ENCODE peak calls at places on chromosomes 7 and 10, in four cellular contexts. A is cardiac muscle cell, M is OCI-LY7, Q is astrocyte. R is an unnamed sample.

GRCh38 chr7:25189197-25189596 is 39.1 kb downstream of the NPVF start:
- DNase-seq in Q (no peak), A (no peak), M (no peak), R (no peak)

GRCh38 chr10:2861632-2862210 is 205.6 kb upstream of the PFKP start:
- DNase-seq in M (no peak), Q (no peak), A (peak; percentile 13), R (no peak)

GRCh38 chr10:59335497-59335896 is 26.9 kb downstream of the FAM13C start:
- DNase-seq in A (no peak), Q (no peak), M (no peak), R (no peak)

GRCh38 chr10:70756710-70757360 is 28.3 kb downstream of the TBATA start:
- DNase-seq in A (no peak), Q (peak; percentile 30), M (no peak), R (no peak)

GRCh38 chr7:136956232-136956631 is 87.8 kb downstream of the CHRM2 start:
- DNase-seq in Q (peak; percentile 84), M (no peak), A (no peak), R (no peak)

GRCh38 chr10:7794627-7795026 is 6.7 kb downstream of the ATP5F1C start:
- DNase-seq in A (no peak), Q (no peak), M (no peak), R (no peak)

GRCh38 chr7:121562274-121562673 is 166.2 kb upstream of the FAM3C start:
- DNase-seq in A (no peak), M (no peak), Q (peak; percentile 42), R (no peak)

GRCh38 chr10:12638103-12638502 is 288.8 kb downstream of the CAMK1D start:
- DNase-seq in Q (peak; percentile 41), M (no peak), A (no peak), R (no peak)

GRCh38 chr7:70072220-70072619 is 473.9 kb downstream of the AUTS2 start:
- DNase-seq in M (no peak), Q (peak; percentile 88), A (peak; percentile 87), R (no peak)

GRCh38 chr7:155881471-155882350 is 69.4 kb upstream of the SHH start:
- DNase-seq in A (no peak), Q (no peak), M (no peak), R (no peak)

GRCh38 chr7:141698247-141699015 is 3.5 kb downstream of the DENND11 start:
- DNase-seq in A (no peak), Q (no peak), M (no peak), R (no peak)
- H3K4me1 ChIP-seq in A (peaks cover 19% of the 10 kb centered on the region), Q (peaks cover 23% of the 10 kb centered on the region), M (peaks cover 9% of the 10 kb centered on the region), R (peaks cover 7% of the 10 kb centered on the region)

GRCh38 chr7:64516451-64516850 is 46.4 kb downstream of the ZNF680 start:
- DNase-seq in M (no peak), Q (peak; percentile 16), A (no peak), R (no peak)

GRCh38 chr7:64515330-64515729 is 47.5 kb downstream of the ZNF680 start:
- DNase-seq in M (no peak), A (no peak), Q (peak; percentile 22), R (no peak)

GRCh38 chr7:64521409-64521984 is 41.4 kb downstream of the ZNF680 start:
- DNase-seq in A (no peak), M (no peak), Q (no peak), R (no peak)

GRCh38 chr7:64515781-64516180 is 47.1 kb downstream of the ZNF680 start:
- DNase-seq in A (no peak), M (no peak), Q (no peak), R (no peak)
- H3K9me3 ChIP-seq in A (no peaks in the 10 kb centered on the region), M (peaks cover 82% of the 10 kb centered on the region), Q (peaks cover 3% of the 10 kb centered on the region), R (peaks cover 22% of the 10 kb centered on the region)

DNA sequence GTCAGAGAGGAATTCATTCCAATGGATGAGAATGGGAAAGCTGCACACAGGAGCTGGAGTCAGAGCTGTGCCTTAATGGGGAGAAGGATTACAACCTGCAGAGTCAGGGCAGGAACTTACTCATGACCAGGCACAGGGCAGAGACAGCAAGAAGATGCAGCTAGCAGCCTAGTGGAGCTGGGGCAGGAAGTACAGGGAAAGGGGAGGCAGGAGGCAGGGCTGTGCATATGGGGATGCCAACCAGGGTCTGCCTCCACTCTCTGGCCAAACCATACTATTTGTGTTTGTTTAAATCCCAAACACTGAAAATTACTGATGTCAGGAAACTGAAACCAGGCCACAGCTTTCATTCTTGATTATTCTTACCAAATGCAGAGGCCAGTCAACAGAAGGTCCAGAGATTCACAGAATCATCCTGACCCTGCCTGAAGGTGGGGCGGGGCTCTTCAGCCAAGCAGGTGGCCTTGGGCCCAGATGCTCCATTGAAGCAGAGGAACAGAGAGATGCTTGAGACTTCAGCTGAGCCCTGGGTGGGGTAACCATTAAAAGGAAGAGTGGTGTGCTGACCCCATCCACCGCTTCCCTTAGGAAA is 461.9 kb downstream of the KCNMA1 start:
- DNase-seq in Q (no peak), M (no peak), A (no peak), R (no peak)
- H3K27ac ChIP-seq in Q (no peak overlapping the region), M (no peak overlapping the region), A (no peak overlapping the region), R (no peak overlapping the region)

GRCh38 chr10:103849212-103849877 is 6.0 kb downstream of the SH3PXD2A start:
- DNase-seq in M (no peak), A (no peak), Q (no peak), R (no peak)

GRCh38 chr10:103851261-103851660 is 4.1 kb downstream of the SH3PXD2A start:
- DNase-seq in Q (no peak), M (no peak), A (no peak), R (no peak)

GRCh38 chr10:103849880-103850571 is 5.3 kb downstream of the SH3PXD2A start:
- DNase-seq in A (no peak), Q (peak; percentile 91), M (no peak), R (no peak)

GRCh38 chr10:103852189-103852711 is 3.1 kb downstream of the SH3PXD2A start:
- DNase-seq in Q (peak; percentile 68), M (no peak), A (no peak), R (no peak)

GRCh38 chr10:103850572-103850895 is 4.8 kb downstream of the SH3PXD2A start:
- DNase-seq in A (no peak), Q (no peak), M (no peak), R (no peak)
- H3K4me1 ChIP-seq in A (peaks cover 54% of the 10 kb centered on the region), Q (peaks cover 39% of the 10 kb centered on the region), M (peaks cover 27% of the 10 kb centered on the region), R (peaks cover 12% of the 10 kb centered on the region)

GRCh38 chr7:138345567-138345966 is 114.5 kb upstream of the TRIM24 start:
- DNase-seq in Q (no peak), A (no peak), M (no peak), R (no peak)

GRCh38 chr7:138338361-138338760 is 121.7 kb upstream of the TRIM24 start:
- DNase-seq in Q (peak; percentile 46), A (no peak), M (no peak), R (no peak)

DNA sequence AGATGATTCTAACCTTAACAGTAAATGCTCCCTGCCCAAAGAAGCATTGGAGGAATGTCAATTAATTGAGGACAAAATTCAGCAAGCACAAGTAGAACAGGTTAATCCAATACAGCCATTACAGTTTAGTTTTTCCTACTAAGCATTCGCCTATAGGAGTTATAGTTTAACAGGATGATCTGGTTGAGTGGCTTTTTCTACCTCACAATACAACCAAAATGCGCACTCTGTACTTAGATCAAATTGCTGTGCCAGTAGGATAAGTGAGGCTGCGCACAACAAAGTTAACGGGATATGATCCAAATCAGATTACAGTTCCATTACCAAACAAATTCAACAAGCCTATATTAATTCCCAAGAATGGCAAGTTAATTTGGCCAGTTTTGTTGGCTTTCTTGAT is 117.1 kb upstream of the TRIM24 start:
- DNase-seq in A (no peak), Q (no peak), M (no peak), R (no peak)
- H3K9me3 ChIP-seq in A (peaks cover 4% of the 10 kb centered on the region), Q (peaks cover 25% of the 10 kb centered on the region), M (no peaks in the 10 kb centered on the region), R (no peaks in the 10 kb centered on the region)

GRCh38 chr7:54880326-54880989 is 121.4 kb upstream of the SEC61G start:
- DNase-seq in M (no peak), Q (no peak), A (no peak), R (no peak)
- H3K27ac ChIP-seq in M (no peak overlapping the region), Q (no peak overlapping the region), A (no peak overlapping the region), R (no peak overlapping the region)

GRCh38 chr7:35255909-35256876 is 2.3 kb upstream of the TBX20 start:
- DNase-seq in Q (no peak), M (peak; percentile 13), A (peak; percentile 49), R (no peak)
- H3K4me1 ChIP-seq in Q (peaks cover 8% of the 10 kb centered on the region), M (peaks cover 3% of the 10 kb centered on the region), A (peaks cover 7% of the 10 kb centered on the region), R (no peaks in the 10 kb centered on the region)

R was measured in naive thymus-derived CD4-positive, alpha-beta T cell.